ENCODE peak calls at places on chromosome 1, in four cellular contexts. V is effector memory CD4-positive, alpha-beta T cell; Y is pancreas; G is PC-3. P is an unnamed sample.

GRCh38 chr1:36440044-36440443 is 10.2 kb downstream of the OSCP1 start:
- DNase-seq in G (no peak), Y (no peak), V (no peak), P (no peak)

GRCh38 chr1:85398391-85399064 is 66.4 kb downstream of the DDAH1 start:
- DNase-seq in V (no peak), G (peak; percentile 72), Y (no peak), P (no peak)

GRCh38 chr1:101293461-101294045 is 56.7 kb downstream of the S1PR1 start:
- DNase-seq in V (peak; percentile 38), Y (no peak), G (peak; percentile 64), P (peak; percentile 18)

GRCh38 chr1:3306583-3307285 is 147.7 kb upstream of the ARHGEF16 start:
- DNase-seq in G (peak; percentile 37), V (no peak), Y (no peak), P (no peak)

GRCh38 chr1:61160526-61160925 is 78.2 kb downstream of the NFIA start:
- DNase-seq in V (no peak), G (peak; percentile 31), Y (no peak), P (no peak)

GRCh38 chr1:86154581-86155060 is 2.0 kb downstream of the COL24A1 start:
- DNase-seq in V (no peak), G (no peak), Y (no peak), P (no peak)

GRCh38 chr1:55051621-55052020 is 12.3 kb downstream of the PCSK9 start:
- DNase-seq in Y (no peak), G (no peak), V (no peak), P (no peak)

GRCh38 chr1:31977361-31978131 is 36.1 kb upstream of the KHDRBS1 start:
- DNase-seq in V (no peak), G (peak; percentile 58), Y (no peak), P (no peak)

GRCh38 chr1:32971576-32971975 is 7.0 kb upstream of the RNF19B start:
- DNase-seq in G (no peak), Y (no peak), V (no peak), P (no peak)

GRCh38 chr1:32988665-32989064 is 24.1 kb upstream of the RNF19B start:
- DNase-seq in G (peak; percentile 63), Y (no peak), V (no peak), P (no peak)

GRCh38 chr1:110433803-110434202 is 17.1 kb upstream of the PROK1 start:
- DNase-seq in Y (peak; percentile 5), G (peak; percentile 75), V (no peak), P (no peak)

GRCh38 chr1:84687703-84688460 is 2.4 kb downstream of the SSX2IP start:
- DNase-seq in G (peak; percentile 63), V (no peak), Y (no peak), P (no peak)

DNA sequence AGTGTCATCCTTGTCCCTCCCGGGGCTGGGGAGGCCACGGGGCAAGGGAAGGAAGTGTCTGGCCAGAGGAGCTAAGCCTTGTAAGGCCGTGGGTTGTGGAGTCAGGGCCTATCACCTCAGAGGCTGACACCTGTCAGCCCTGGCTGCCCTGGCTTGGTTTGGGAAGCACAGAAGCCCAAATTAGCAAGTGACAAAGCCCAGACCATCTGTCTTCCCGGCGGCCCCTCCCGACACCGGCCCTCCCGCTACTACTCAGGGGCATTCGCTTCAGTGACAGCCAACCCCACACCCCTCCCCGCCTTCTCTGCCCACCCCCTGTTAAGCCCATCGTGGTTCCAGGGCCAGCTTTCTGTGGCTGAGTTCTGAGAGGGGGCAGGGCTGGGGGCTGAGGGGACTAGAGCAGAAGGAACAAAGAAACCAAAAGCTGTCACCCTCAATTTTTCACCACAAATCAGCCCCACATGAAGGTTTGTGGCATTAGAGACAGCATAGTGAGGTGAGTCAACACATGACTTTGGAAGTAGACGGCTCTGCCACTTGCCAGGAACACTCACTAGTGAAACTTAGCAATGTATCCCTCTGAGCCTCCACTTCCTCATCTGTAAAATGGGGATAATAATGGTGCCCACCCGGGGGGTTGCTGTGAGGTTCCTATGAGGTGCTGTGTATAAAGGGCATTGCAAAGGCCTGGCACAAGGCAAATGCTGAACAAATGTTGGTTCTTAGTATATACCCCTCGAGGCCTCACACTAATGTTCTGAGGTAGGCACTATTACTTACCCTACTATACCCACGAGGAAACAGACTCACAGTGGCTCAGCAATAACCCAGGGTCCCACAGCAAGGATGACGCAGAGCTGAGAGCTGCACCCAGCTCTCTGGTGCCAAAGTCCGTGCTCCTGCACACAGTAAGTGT is 5.1 kb upstream of the TNNI1 start:
- DNase-seq in V (no peak), Y (no peak), G (no peak), P (no peak)
- H3K4me1 ChIP-seq in V (no peaks in the 10 kb centered on the region), Y (no peaks in the 10 kb centered on the region), G (no peaks in the 10 kb centered on the region), P (no peaks in the 10 kb centered on the region)

GRCh38 chr1:231666220-231666956 is 39.8 kb downstream of the DISC1 start:
- DNase-seq in G (no peak), V (no peak), Y (no peak), P (no peak)
- H3K9me3 ChIP-seq in G (no peaks in the 10 kb centered on the region), V (no peaks in the 10 kb centered on the region), Y (no peaks in the 10 kb centered on the region), P (no peaks in the 10 kb centered on the region)

GRCh38 chr1:12618661-12619395 is 818 bp upstream of the DHRS3 start:
- DNase-seq in Y (peak; percentile 64), G (peak; percentile 87), V (peak; percentile 49), P (peak; percentile 60)
- H3K4me1 ChIP-seq in Y (peaks cover 14% of the 10 kb centered on the region), G (peaks cover 31% of the 10 kb centered on the region), V (peaks cover 38% of the 10 kb centered on the region), P (peaks cover 39% of the 10 kb centered on the region)

GRCh38 chr1:29839726-29840125 is 603.4 kb downstream of the PTPRU start:
- DNase-seq in Y (no peak), V (no peak), G (no peak), P (no peak)

GRCh38 chr1:29835486-29836273 is 599.4 kb downstream of the PTPRU start:
- DNase-seq in G (no peak), Y (no peak), V (no peak), P (no peak)

GRCh38 chr1:29837306-29837646 is 601.0 kb downstream of the PTPRU start:
- DNase-seq in V (no peak), G (no peak), Y (no peak), P (no peak)

GRCh38 chr1:29836626-29837305 is 600.4 kb downstream of the PTPRU start:
- DNase-seq in V (no peak), Y (no peak), G (no peak), P (no peak)

GRCh38 chr1:29838738-29839320 is 602.5 kb downstream of the PTPRU start:
- DNase-seq in V (no peak), G (no peak), Y (no peak), P (no peak)
- H3K9me3 ChIP-seq in V (no peaks in the 10 kb centered on the region), G (peaks cover 10% of the 10 kb centered on the region), Y (no peaks in the 10 kb centered on the region), P (no peaks in the 10 kb centered on the region)

GRCh38 chr1:8426996-8427395 is 109.1 kb downstream of the SLC45A1 start:
- DNase-seq in G (no peak), V (no peak), Y (no peak), P (no peak)
- H3K4me1 ChIP-seq in G (peaks cover 15% of the 10 kb centered on the region), V (peaks cover 52% of the 10 kb centered on the region), Y (peaks cover 13% of the 10 kb centered on the region), P (peaks cover 78% of the 10 kb centered on the region)

GRCh38 chr1:169236143-169236542 is 129.7 kb downstream of the ATP1B1 start:
- DNase-seq in V (no peak), Y (no peak), G (no peak), P (no peak)
- H3K9me3 ChIP-seq in V (no peaks in the 10 kb centered on the region), Y (no peaks in the 10 kb centered on the region), G (no peaks in the 10 kb centered on the region), P (no peaks in the 10 kb centered on the region)

P was measured in CD8-positive, alpha-beta memory T cell.